ENCODE peak calls at places on chromosome 10, in five cellular contexts. One of them, this sample, is unnamed.

GRCh38 chr10:11245095-11245479 is 227.4 kb downstream of the CELF2 start:
- DNase-seq in PC-3: no peak
- DNase-seq in smooth muscle cell of the brain vasculature: no peak
- DNase-seq in NCI-H1092: no peak
- DNase-seq in ascending aorta: no peak
- DNase-seq in this sample: no peak

GRCh38 chr10:124085680-124086079 is 7.7 kb downstream of the CHST15 start:
- DNase-seq in PC-3: no peak
- DNase-seq in smooth muscle cell of the brain vasculature: no peak
- DNase-seq in NCI-H1092: no peak
- DNase-seq in ascending aorta: no peak
- DNase-seq in this sample: no peak

GRCh38 chr10:133364645-133365431 is 7.0 kb upstream of the FUOM start:
- DNase-seq in PC-3: no peak
- DNase-seq in smooth muscle cell of the brain vasculature: no peak
- DNase-seq in NCI-H1092: peak
- DNase-seq in ascending aorta: no peak
- DNase-seq in this sample: no peak

GRCh38 chr10:80536361-80536835 is 1.3 kb upstream of the SH2D4B start:
- DNase-seq in PC-3: no peak
- DNase-seq in smooth muscle cell of the brain vasculature: no peak
- DNase-seq in NCI-H1092: no peak
- DNase-seq in ascending aorta: no peak
- DNase-seq in this sample: no peak

GRCh38 chr10:10677479-10677878 is 340.2 kb upstream of the CELF2 start:
- DNase-seq in PC-3: peak
- DNase-seq in smooth muscle cell of the brain vasculature: peak
- DNase-seq in NCI-H1092: no peak
- DNase-seq in ascending aorta: peak
- DNase-seq in this sample: peak

GRCh38 chr10:52889611-52890010 is 117.0 kb upstream of the MBL2 start:
- DNase-seq in PC-3: no peak
- DNase-seq in smooth muscle cell of the brain vasculature: no peak
- DNase-seq in NCI-H1092: no peak
- DNase-seq in ascending aorta: no peak
- DNase-seq in this sample: no peak

GRCh38 chr10:49609283-49610014 is 661 bp upstream of the SLC18A3 start:
- DNase-seq in PC-3: no peak
- DNase-seq in smooth muscle cell of the brain vasculature: no peak
- DNase-seq in NCI-H1092: no peak
- DNase-seq in ascending aorta: no peak
- DNase-seq in this sample: no peak

GRCh38 chr10:33114451-33114944 is 156.5 kb upstream of the ITGB1 start:
- DNase-seq in PC-3: peak
- DNase-seq in smooth muscle cell of the brain vasculature: no peak
- DNase-seq in NCI-H1092: no peak
- DNase-seq in ascending aorta: no peak
- DNase-seq in this sample: peak

GRCh38 chr10:11742779-11743298 is 657 bp downstream of the ECHDC3 start:
- DNase-seq in PC-3: no peak
- DNase-seq in smooth muscle cell of the brain vasculature: no peak
- DNase-seq in NCI-H1092: no peak
- DNase-seq in ascending aorta: no peak
- DNase-seq in this sample: no peak

GRCh38 chr10:64041989-64042490 is 520.8 kb downstream of the REEP3 start:
- DNase-seq in PC-3: no peak
- DNase-seq in smooth muscle cell of the brain vasculature: no peak
- DNase-seq in NCI-H1092: no peak
- DNase-seq in ascending aorta: no peak
- DNase-seq in this sample: no peak

GRCh38 chr10:124693801-124694416 is 50.3 kb downstream of the FAM53B start:
- DNase-seq in PC-3: no peak
- DNase-seq in smooth muscle cell of the brain vasculature: peak
- DNase-seq in NCI-H1092: peak
- DNase-seq in ascending aorta: no peak
- DNase-seq in this sample: no peak